ENCODE peak calls at places on chromosomes 2 and 18, in five cellular contexts. P is Peyer's patch, H is body of pancreas, F is IMR-90, D is breast epithelium. R is an unnamed sample.

GRCh38 chr2:208579678-208580077 is 173.1 kb downstream of the PTH2R start:
- DNase-seq in P (no peak), H (no peak), F (no peak), D (no peak), R (no peak)

GRCh38 chr2:217851191-217852020 is 151.4 kb downstream of the TNS1 start:
- DNase-seq in P (no peak), H (no peak), F (peak), D (no peak), R (no peak)

GRCh38 chr2:29725610-29726009 is 195.8 kb downstream of the ALK start:
- DNase-seq in P (no peak), H (no peak), F (no peak), D (no peak), R (no peak)

GRCh38 chr2:141498561-141498960 is 632.3 kb downstream of the LRP1B start:
- DNase-seq in P (no peak), H (no peak), F (peak), D (no peak), R (no peak)

GRCh38 chr18:62721837-62722795 is 6.8 kb downstream of the PHLPP1 start:
- DNase-seq in P (no peak), H (no peak), F (no peak), D (no peak), R (no peak)

GRCh38 chr2:127694986-127695385 is 6.3 kb upstream of the SFT2D3 start:
- DNase-seq in P (no peak), H (no peak), F (peak), D (no peak), R (no peak)

GRCh38 chr2:115414461-115414860 is 972.0 kb downstream of the DPP10 start:
- DNase-seq in P (no peak), H (no peak), F (no peak), D (no peak), R (no peak)

GRCh38 chr2:239443666-239444567 is 43.1 kb upstream of the HDAC4 start:
- DNase-seq in P (no peak), H (no peak), F (peak), D (no peak), R (peak)

GRCh38 chr18:36851202-36851590 is 22.3 kb downstream of the KIAA1328 start:
- DNase-seq in P (no peak), H (no peak), F (no peak), D (no peak), R (no peak)

GRCh38 chr2:17915811-17916523 is 37.5 kb downstream of the KCNS3 start:
- DNase-seq in P (no peak), H (no peak), F (no peak), D (no peak), R (no peak)

GRCh38 chr2:142687509-142687908 is 190.0 kb upstream of the KYNU start:
- DNase-seq in P (no peak), H (no peak), F (no peak), D (no peak), R (no peak)
- TF ChIP-seq POLR2A in P (no peak), H (no peak), F (no peak), D (no peak), R (no peak)

GRCh38 chr2:205704101-205704741 is 21.9 kb downstream of the NRP2 start:
- DNase-seq in P (no peak), H (peak), F (peak), D (no peak), R (no peak)

GRCh38 chr2:205708231-205708631 is 25.9 kb downstream of the NRP2 start:
- DNase-seq in P (no peak), H (no peak), F (peak), D (no peak), R (no peak)

GRCh38 chr2:205705511-205706397 is 23.5 kb downstream of the NRP2 start:
- DNase-seq in P (no peak), H (no peak), F (no peak), D (no peak), R (no peak)

GRCh38 chr2:205709319-205709718 is 27.0 kb downstream of the NRP2 start:
- DNase-seq in P (no peak), H (peak), F (no peak), D (no peak), R (no peak)

GRCh38 chr2:205706769-205707375 is 24.6 kb downstream of the NRP2 start:
- DNase-seq in P (peak), H (no peak), F (peak), D (no peak), R (peak)
- TF ChIP-seq POLR2A in P (no peak), H (no peak), F (peak), D (no peak), R (no peak)

DNA sequence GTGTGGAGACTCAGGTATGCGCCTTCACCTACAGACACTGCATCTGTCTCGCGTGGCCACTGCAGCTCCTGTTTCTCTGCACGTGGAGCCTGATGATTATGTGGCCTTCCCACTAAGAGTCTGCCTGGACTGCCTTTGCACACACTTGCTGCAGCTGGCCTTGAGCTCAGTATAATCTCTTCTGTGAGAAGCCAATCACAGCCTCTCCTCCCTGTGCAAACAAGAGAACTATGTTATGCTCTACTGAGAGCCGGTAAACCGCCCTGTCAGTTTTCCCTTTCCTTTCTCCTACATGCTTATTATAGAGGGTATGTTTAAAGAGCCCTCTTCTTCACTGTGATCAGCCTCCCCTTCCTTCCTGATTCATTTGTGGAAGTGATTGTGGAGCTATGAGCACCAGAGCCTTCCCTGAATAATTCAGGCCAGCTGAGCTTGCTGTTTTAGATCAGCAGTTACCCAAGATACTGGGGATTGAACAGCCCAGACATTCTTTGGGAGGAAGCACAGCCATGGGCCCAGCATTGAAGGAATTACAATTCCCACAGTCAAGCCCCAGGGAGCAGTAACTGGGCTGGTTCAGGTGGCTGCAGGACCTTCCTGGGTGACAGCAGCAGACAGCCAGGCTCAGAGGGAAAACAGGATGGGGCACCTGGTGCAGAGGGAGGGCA is 3.7 kb upstream of the TGFA start:
- DNase-seq in P (no peak), H (peak), F (no peak), D (no peak), R (no peak)
- TF ChIP-seq POLR2A in P (peak), H (no peak), F (no peak), D (no peak), R (no peak)

GRCh38 chr2:216081487-216082387 is at the start of the genes PECR and TMEM169:
- DNase-seq in P (peak), H (peak), F (peak), D (peak), R (peak)
- TF ChIP-seq POLR2A in P (peak), H (peak), F (no peak), D (no peak), R (peak)

GRCh38 chr2:12716250-12717190 is at the start of gene TRIB2:
- DNase-seq in P (peak), H (peak), F (peak), D (peak), R (peak)
- TF ChIP-seq POLR2A in P (peak), H (peak), F (peak), D (no peak), R (peak)

DNA sequence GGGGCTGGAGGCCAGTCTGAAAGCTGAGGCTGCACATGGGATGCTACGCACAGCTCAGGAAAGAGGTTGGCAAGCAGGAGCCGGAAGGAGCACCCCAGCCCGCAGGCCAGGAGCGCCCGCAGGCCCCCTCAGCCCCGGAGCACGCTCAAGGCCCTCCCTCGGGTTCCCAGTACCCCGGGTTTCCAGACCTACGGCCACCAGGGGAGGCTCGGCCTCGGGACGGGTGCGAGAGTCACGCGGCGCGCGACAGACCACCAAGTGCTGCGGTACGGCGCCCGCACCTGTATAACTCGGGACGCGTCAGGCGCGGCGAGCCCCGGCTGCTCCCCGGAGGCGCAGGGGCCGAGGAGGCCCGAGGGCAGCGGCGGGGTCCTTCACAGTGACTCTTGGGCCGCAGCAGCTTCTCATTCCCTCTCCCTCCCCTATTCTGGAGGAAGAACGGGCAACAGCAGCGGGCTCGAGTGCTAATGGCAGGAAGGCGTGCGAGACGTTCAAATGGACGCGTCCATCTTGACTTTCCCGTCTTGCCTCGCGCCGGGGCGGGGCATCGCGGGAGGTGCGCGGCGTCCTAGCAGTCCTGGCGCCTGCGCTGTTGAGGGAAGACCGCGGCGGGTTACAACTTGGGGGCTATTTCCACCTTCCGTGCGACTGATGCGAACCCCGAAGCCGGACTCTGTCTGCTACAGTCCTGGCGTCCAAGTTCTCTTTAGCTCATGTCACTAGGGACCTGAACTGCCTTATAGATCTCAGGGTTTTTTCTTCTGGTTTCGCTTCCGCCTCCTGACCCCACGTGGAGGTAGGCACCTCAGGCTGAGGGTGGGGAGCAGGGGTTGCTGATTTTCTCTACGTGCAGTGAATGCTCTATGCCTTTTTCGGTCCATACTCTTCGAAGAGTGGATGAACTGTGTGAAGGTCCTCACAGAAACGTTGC is at the start of gene ANAPC1:
- DNase-seq in P (peak), H (peak), F (peak), D (peak), R (peak)
- TF ChIP-seq POLR2A in P (peak), H (peak), F (peak), D (no peak), R (peak)

GRCh38 chr2:233062447-233062842 is 2.3 kb downstream of the INPP5D start:
- DNase-seq in P (no peak), H (no peak), F (no peak), D (peak), R (no peak)
- TF ChIP-seq POLR2A in P (no peak), H (no peak), F (no peak), D (no peak), R (no peak)

DNA sequence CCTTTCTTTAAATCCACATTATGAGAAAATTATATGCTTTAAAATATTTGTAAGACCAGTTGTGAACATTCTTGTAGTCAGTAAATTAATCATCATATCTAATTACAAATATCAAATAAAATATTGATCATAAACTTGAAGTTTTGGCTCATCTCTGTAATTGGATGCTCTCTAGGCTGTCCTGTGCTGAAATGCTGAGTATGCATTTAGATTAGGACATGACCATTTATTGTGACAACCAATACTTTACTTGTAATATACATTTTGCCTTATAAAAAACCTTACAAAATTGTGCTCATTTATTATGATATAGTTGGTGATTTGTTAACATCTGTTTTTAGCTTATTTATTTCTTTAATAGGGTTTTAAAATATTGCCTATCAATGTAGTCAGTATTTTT is 116.1 kb upstream of the DOCK10 start:
- DNase-seq in P (no peak), H (no peak), F (no peak), D (no peak), R (no peak)
- TF ChIP-seq POLR2A in P (no peak), H (no peak), F (no peak), D (no peak), R (no peak)